ENCODE peak calls at places on chromosome 3, in six cellular contexts. A, J, Z, X, L and E are unnamed samples. For H3K4me1 and H3K9me3, the result is how much of the 10 kb centered on the place peaks cover.

GRCh38 chr3:188554404-188554803 is 400.4 kb downstream of the LPP start:
- DNase-seq in A (no peak), J (peak), Z (peak), X (no peak), L (peak), E (no peak)

GRCh38 chr3:173993299-173993698 is 595.8 kb downstream of the NLGN1 start:
- DNase-seq in A (peak), J (peak), Z (no peak), X (no peak), L (peak), E (peak)

GRCh38 chr3:24136624-24137310 is 191.7 kb downstream of the NR1D2 start:
- DNase-seq in A (no peak), J (no peak), Z (no peak), X (no peak), L (no peak), E (no peak)

GRCh38 chr3:85567074-85567676 is 608.4 kb downstream of the CADM2 start:
- DNase-seq in A (peak), J (peak), Z (no peak), X (no peak), L (peak), E (peak)

GRCh38 chr3:111712294-111713180 is 117.4 kb upstream of the ZBED2 start:
- DNase-seq in A (no peak), J (peak), Z (no peak), X (peak), L (no peak), E (no peak)

GRCh38 chr3:171972965-171973364 is 66.4 kb upstream of the FNDC3B start:
- DNase-seq in A (peak), J (peak), Z (peak), X (no peak), L (no peak), E (no peak)

GRCh38 chr3:115814778-115815380 is 191.6 kb downstream of the GAP43 start:
- DNase-seq in A (peak), J (peak), Z (peak), X (peak), L (peak), E (peak)

GRCh38 chr3:189500299-189500698 is 130.9 kb upstream of the TP63 start:
- DNase-seq in A (no peak), J (no peak), Z (no peak), X (no peak), L (no peak), E (no peak)

GRCh38 chr3:35537265-35537664 is 102.1 kb upstream of the ARPP21 start:
- DNase-seq in A (peak), J (no peak), Z (no peak), X (no peak), L (peak), E (no peak)

GRCh38 chr3:132543016-132543739 is 53.9 kb upstream of the ACKR4 start:
- DNase-seq in A (peak), J (peak), Z (no peak), X (no peak), L (peak), E (no peak)

GRCh38 chr3:57777774-57778173 is 21.7 kb downstream of the SLMAP start:
- DNase-seq in A (no peak), J (no peak), Z (no peak), X (no peak), L (peak), E (no peak)

GRCh38 chr3:30613135-30613825 is 6.9 kb downstream of the TGFBR2 start:
- DNase-seq in A (peak), J (no peak), Z (no peak), X (no peak), L (peak), E (no peak)

GRCh38 chr3:146125946-146126345 is 35.0 kb downstream of the PLOD2 start:
- DNase-seq in A (peak), J (peak), Z (no peak), X (no peak), L (peak), E (no peak)

GRCh38 chr3:69122398-69122797 is at the start of gene LMOD3:
- DNase-seq in A (no peak), J (no peak), Z (no peak), X (no peak), L (peak), E (peak)

GRCh38 chr3:59559721-59560514 is 510.1 kb upstream of the CFAP20DC start:
- DNase-seq in A (peak), J (peak), Z (no peak), X (no peak), L (peak), E (peak)

GRCh38 chr3:58164199-58164879 is 46.4 kb downstream of the DNASE1L3 start:
- DNase-seq in A (peak), J (peak), Z (no peak), X (no peak), L (peak), E (peak)

GRCh38 chr3:164608554-164609276 is 469.6 kb downstream of the SI start:
- DNase-seq in A (no peak), J (no peak), Z (no peak), X (no peak), L (no peak), E (no peak)

GRCh38 chr3:23162939-23163338 is 40.2 kb upstream of the UBE2E2 start:
- DNase-seq in A (no peak), J (no peak), Z (no peak), X (no peak), L (no peak), E (no peak)

GRCh38 chr3:104392327-104392726 is 974.4 kb upstream of the ALCAM start:
- DNase-seq in A (no peak), J (peak), Z (no peak), X (no peak), L (no peak), E (no peak)

GRCh38 chr3:128274837-128275236 is 121.6 kb downstream of the EEFSEC start:
- DNase-seq in A (peak), J (peak), Z (no peak), X (no peak), L (peak), E (no peak)

GRCh38 chr3:184167786-184168185 is 6.9 kb upstream of the AP2M1 start:
- DNase-seq in A (no peak), J (no peak), Z (no peak), X (no peak), L (no peak), E (no peak)
- H3K27ac ChIP-seq in A (no peak), J (peak), Z (no peak), X (no peak), L (peak), E (no peak)

GRCh38 chr3:160402249-160403027 is 3.0 kb downstream of the SMC4 start:
- DNase-seq in A (peak), J (peak), Z (no peak), X (no peak), L (peak), E (no peak)

GRCh38 chr3:160399347-160400047 is at the start of gene SMC4:
- DNase-seq in A (peak), J (peak), Z (peak), X (peak), L (peak), E (peak)

GRCh38 chr3:160400048-160400630 is 689 bp downstream of the SMC4 start:
- DNase-seq in A (peak), J (peak), Z (peak), X (no peak), L (peak), E (peak)

GRCh38 chr3:160401301-160402095 is 2.0 kb downstream of the SMC4 start:
- DNase-seq in A (peak), J (peak), Z (no peak), X (no peak), L (peak), E (peak)

GRCh38 chr3:160400631-160401150 is 1.2 kb downstream of the SMC4 start:
- DNase-seq in A (peak), J (peak), Z (peak), X (peak), L (no peak), E (peak)
- H3K4me1 ChIP-seq in A (under half), J (under half), Z (under half), X (under half), L (under half), E (under half)

GRCh38 chr3:120040813-120041377 is 53.4 kb downstream of the GSK3B start:
- DNase-seq in A (no peak), J (no peak), Z (no peak), X (no peak), L (no peak), E (no peak)

GRCh38 chr3:120039642-120040610 is 54.3 kb downstream of the GSK3B start:
- DNase-seq in A (no peak), J (no peak), Z (no peak), X (no peak), L (no peak), E (no peak)
- H3K9me3 ChIP-seq in A (under half), J (under half), Z (under half), X (under half), L (under half), E (under half)

GRCh38 chr3:46987485-46988401 is 8.3 kb downstream of the NBEAL2 start:
- DNase-seq in A (peak), J (no peak), Z (peak), X (peak), L (no peak), E (no peak)
- H3K27ac ChIP-seq in A (no peak), J (no peak), Z (peak), X (peak), L (no peak), E (no peak)

GRCh38 chr3:194107126-194107525 is 28.8 kb upstream of the HES1 start:
- DNase-seq in A (no peak), J (no peak), Z (no peak), X (no peak), L (no peak), E (no peak)
- H3K4me1 ChIP-seq in A (under half), J (under half), Z (under half), X (under half), L (under half), E (under half)